ENCODE peak calls at places on chromosomes 5 and 9, in five cellular contexts. Y is body of pancreas; N is HTR-8/SVneo; Q is activated CD8-positive, alpha-beta T cell treated with anti-CD3 and anti-CD28 coated beads for 36 hours; J is T-helper 1 cell. Z is an unnamed sample.

GRCh38 chr5:140576776-140577201 is 12.2 kb downstream of the SLC35A4 start:
- DNase-seq in J (no peak), Y (no peak), N (no peak), Q (no peak), Z (no peak)

GRCh38 chr9:119053070-119053469 is 316.2 kb downstream of the BRINP1 start:
- DNase-seq in N (no peak), J (no peak), Y (no peak), Q (no peak), Z (no peak)

GRCh38 chr5:167770461-167770860 is 521.0 kb upstream of the WWC1 start:
- DNase-seq in N (no peak), Y (no peak), J (no peak), Q (no peak), Z (no peak)

GRCh38 chr5:178398856-178399722 is 166.5 kb upstream of the PHYKPL start:
- DNase-seq in Q (no peak), Y (no peak), N (no peak), J (no peak), Z (no peak)

GRCh38 chr5:71828641-71829040 is 109.6 kb downstream of the CARTPT start:
- DNase-seq in Y (no peak), J (no peak), Q (no peak), N (no peak), Z (no peak)

GRCh38 chr9:70177121-70177520 is 81.7 kb upstream of the SMC5 start:
- DNase-seq in Q (no peak), N (no peak), Y (no peak), J (no peak), Z (no peak)

GRCh38 chr9:89408628-89409101 is 89.2 kb downstream of the SEMA4D start:
- DNase-seq in Q (peak; percentile 78), Y (no peak), N (no peak), J (peak; percentile 40), Z (peak; percentile 65)

GRCh38 chr5:82295959-82296557 is 17.9 kb upstream of the RPS23 start:
- DNase-seq in J (no peak), Q (no peak), Y (no peak), N (no peak), Z (no peak)

GRCh38 chr5:321233-321725 is at the start of gene AHRR:
- DNase-seq in Q (peak; percentile 63), Y (peak; percentile 38), J (no peak), N (peak; percentile 95), Z (no peak)

GRCh38 chr9:130199605-130200004 is 27.4 kb downstream of the NCS1 start:
- DNase-seq in Y (no peak), N (no peak), Q (no peak), J (no peak), Z (no peak)

GRCh38 chr5:150560401-150561191 is 52.7 kb downstream of the NDST1 start:
- DNase-seq in J (peak; percentile 57), Y (peak; percentile 94), N (peak; percentile 86), Q (peak; percentile 94), Z (peak; percentile 84)

GRCh38 chr9:120391691-120392090 is 188.3 kb downstream of the CDK5RAP2 start:
- DNase-seq in Y (no peak), J (no peak), Q (no peak), N (no peak), Z (no peak)

GRCh38 chr9:125911861-125912260 is 164.7 kb downstream of the PBX3 start:
- DNase-seq in N (no peak), Y (no peak), Q (no peak), J (no peak), Z (no peak)

GRCh38 chr9:69936427-69936826 is 107.2 kb upstream of the MAMDC2 start:
- DNase-seq in Y (no peak), J (no peak), N (no peak), Q (no peak), Z (no peak)

GRCh38 chr5:27830551-27830950 is 792.2 kb upstream of the CDH9 start:
- DNase-seq in J (no peak), Y (no peak), N (peak; percentile 69), Q (no peak), Z (no peak)

GRCh38 chr5:36741138-36741537 is 134.7 kb downstream of the SLC1A3 start:
- DNase-seq in N (no peak), J (no peak), Q (no peak), Y (peak; percentile 78), Z (no peak)

GRCh38 chr9:119884411-119884810 is 515.2 kb upstream of the BRINP1 start:
- DNase-seq in Q (no peak), Y (no peak), N (no peak), J (no peak), Z (no peak)

GRCh38 chr9:87063883-87064282 is 116.6 kb upstream of the GAS1 start:
- DNase-seq in Q (no peak), N (no peak), Y (peak; percentile 14), J (no peak), Z (no peak)

GRCh38 chr5:109594217-109594616 is 95.5 kb upstream of the MAN2A1 start:
- DNase-seq in N (no peak), Y (no peak), Q (no peak), J (no peak), Z (no peak)

GRCh38 chr9:79014929-79015699 is 556.7 kb upstream of the TLE4 start:
- DNase-seq in N (no peak), Y (no peak), Q (no peak), J (no peak), Z (no peak)

GRCh38 chr9:127130661-127131538 is 8.5 kb upstream of the ANGPTL2 start:
- DNase-seq in Y (peak; percentile 62), N (no peak), J (no peak), Q (no peak), Z (no peak)

GRCh38 chr5:151480859-151481258 is 33.5 kb downstream of the SLC36A1 start:
- DNase-seq in Q (no peak), Y (peak; percentile 10), N (no peak), J (no peak), Z (no peak)

GRCh38 chr5:54049963-54050362 is 260.4 kb downstream of the ARL15 start:
- DNase-seq in Q (no peak), J (no peak), Y (no peak), N (peak; percentile 26), Z (no peak)

GRCh38 chr5:37807902-37808301 is 31.9 kb downstream of the GDNF start:
- DNase-seq in Q (no peak), Y (no peak), J (no peak), N (no peak), Z (no peak)

GRCh38 chr5:43636076-43636475 is 33.1 kb downstream of the NNT start:
- DNase-seq in J (no peak), Q (no peak), Y (no peak), N (no peak), Z (no peak)

GRCh38 chr5:14142856-14143508 is at the start of gene TRIO:
- DNase-seq in N (peak; percentile 98), Y (peak; percentile 91), J (no peak), Q (peak; percentile 82), Z (peak; percentile 54)

GRCh38 chr5:159341914-159342313 is 11.6 kb upstream of the IL12B start:
- DNase-seq in Y (peak; percentile 78), N (peak; percentile 71), J (peak; percentile 27), Q (peak; percentile 61), Z (peak; percentile 58)

GRCh38 chr5:24110019-24110615 is 534.7 kb downstream of the CDH10 start:
- DNase-seq in Q (no peak), Y (no peak), J (no peak), N (peak; percentile 57), Z (no peak)

GRCh38 chr5:14914603-14915277 is 43.2 kb upstream of the ANKH start:
- DNase-seq in J (no peak), Y (no peak), Q (no peak), N (no peak), Z (no peak)

GRCh38 chr5:108361771-108362170 is 20.1 kb downstream of the FBXL17 start:
- DNase-seq in Y (no peak), Q (no peak), J (no peak), N (no peak), Z (no peak)

GRCh38 chr9:14251146-14252071 is 62.5 kb downstream of the NFIB start:
- DNase-seq in N (peak; percentile 13), Q (no peak), Y (peak; percentile 96), J (no peak), Z (no peak)

GRCh38 chr9:13274901-13275641 is 4.4 kb downstream of the MPDZ start:
- DNase-seq in Y (no peak), Q (no peak), J (no peak), N (no peak), Z (no peak)